ENCODE peak calls at places on chromosomes 13 and 19, in four cellular contexts. Z, Y, S and T are unnamed samples.
A peak's percentile ranks its signal among the peaks of the same experiment; 100 is the strongest.

GRCh38 chr19:12647490-12648071 is 19.0 kb downstream of the MAN2B1 start:
- DNase-seq in Y (no peak), S (no peak), Z (peak; percentile 82), T (peak; percentile 16)

GRCh38 chr13:73284475-73284874 is 225.7 kb downstream of the KLF5 start:
- DNase-seq in Y (no peak), S (no peak), Z (no peak), T (no peak)

GRCh38 chr13:31000889-31001288 is 68.4 kb downstream of the TEX26 start:
- DNase-seq in Y (no peak), S (no peak), Z (no peak), T (no peak)

GRCh38 chr19:7349961-7350711 is 1.4 kb downstream of the ARHGEF18 start:
- DNase-seq in S (peak; percentile 15), Z (no peak), Y (peak; percentile 24), T (no peak)

GRCh38 chr19:51689751-51690358 is 3.3 kb upstream of the SPACA6 start:
- DNase-seq in S (peak; percentile 69), Z (no peak), Y (no peak), T (peak; percentile 24)

GRCh38 chr13:78194904-78195639 is 276.4 kb upstream of the EDNRB start:
- DNase-seq in Z (no peak), S (no peak), Y (no peak), T (no peak)

GRCh38 chr19:3125900-3126524 is 9.8 kb upstream of the GNA15 start:
- DNase-seq in Z (peak; percentile 79), S (peak; percentile 66), Y (peak; percentile 59), T (peak; percentile 47)

GRCh38 chr19:48271531-48272151 is 1.8 kb downstream of the ZNF114 start:
- DNase-seq in S (peak; percentile 61), Z (no peak), Y (no peak), T (peak; percentile 22)

GRCh38 chr19:53849237-53849676 is 18.4 kb upstream of the MYADM start:
- DNase-seq in Y (no peak), Z (no peak), S (no peak), T (peak; percentile 46)

GRCh38 chr13:99217461-99218101 is 16.9 kb downstream of the UBAC2 start:
- DNase-seq in Y (no peak), S (no peak), Z (no peak), T (no peak)

GRCh38 chr19:4584670-4585460 is 25.4 kb upstream of the SEMA6B start:
- DNase-seq in Z (no peak), Y (no peak), S (no peak), T (no peak)

GRCh38 chr13:66689628-66690027 is 540.5 kb downstream of the PCDH9 start:
- DNase-seq in Z (no peak), S (no peak), Y (no peak), T (peak; percentile 36)

GRCh38 chr13:87094646-87095045 is 576.5 kb upstream of the SLITRK5 start:
- DNase-seq in Y (no peak), S (no peak), Z (no peak), T (no peak)

GRCh38 chr19:19204181-19204580 is 967 bp upstream of the NR2C2AP start:
- DNase-seq in S (no peak), Z (no peak), Y (no peak), T (no peak)

GRCh38 chr19:35231956-35232746 is 3.6 kb upstream of the FAM187B start:
- DNase-seq in S (no peak), Z (no peak), Y (no peak), T (no peak)

GRCh38 chr13:30004204-30004603 is 153.8 kb upstream of the UBL3 start:
- DNase-seq in Z (no peak), S (no peak), Y (no peak), T (no peak)

GRCh38 chr13:40974460-40975407 is 44.4 kb downstream of the ELF1 start:
- DNase-seq in S (peak; percentile 71), Y (no peak), Z (no peak), T (peak; percentile 50)

GRCh38 chr13:52026246-52026626 is 1.7 kb downstream of the UTP14C start:
- DNase-seq in Y (no peak), Z (no peak), S (no peak), T (no peak)

GRCh38 chr13:63190742-63191141 is 1775.1 kb upstream of the PCDH20 start:
- DNase-seq in Z (no peak), Y (no peak), S (no peak), T (peak; percentile 77)

GRCh38 chr19:6204866-6205723 is 69.6 kb downstream of the ACSBG2 start:
- DNase-seq in Y (no peak), Z (no peak), S (no peak), T (no peak)

GRCh38 chr19:39194832-39195542 is 1.8 kb upstream of the NCCRP1 start:
- DNase-seq in S (no peak), Y (no peak), Z (no peak), T (no peak)

GRCh38 chr19:51788936-51789795 is 5.8 kb upstream of the FPR3 start:
- DNase-seq in S (no peak), Z (no peak), Y (no peak), T (no peak)

GRCh38 chr13:113178070-113178895 is 19.8 kb downstream of the PROZ start:
- DNase-seq in Z (no peak), S (no peak), Y (no peak), T (peak; percentile 95)

GRCh38 chr19:51891193-51891747 is 3.5 kb upstream of the ZNF577 start:
- DNase-seq in Y (no peak), S (no peak), Z (no peak), T (no peak)

GRCh38 chr19:2552859-2553258 is 76.9 kb downstream of the GADD45B start:
- DNase-seq in S (no peak), Y (no peak), Z (no peak), T (no peak)

GRCh38 chr13:46181799-46182490 is at the start of gene LCP1:
- DNase-seq in Y (peak; percentile 48), S (no peak), Z (peak; percentile 34), T (no peak)

GRCh38 chr19:44856438-44857083 is 10.5 kb downstream of the NECTIN2 start:
- DNase-seq in Z (peak; percentile 56), Y (no peak), S (no peak), T (peak; percentile 48)

GRCh38 chr13:75151081-75151643 is 330.8 kb downstream of the TBC1D4 start:
- DNase-seq in S (no peak), Y (no peak), Z (no peak), T (peak; percentile 89)

GRCh38 chr13:108924154-108924940 is 294.9 kb downstream of the MYO16 start:
- DNase-seq in Y (no peak), S (no peak), Z (no peak), T (peak; percentile 68)

GRCh38 chr19:18833141-18833476 is 1.4 kb downstream of the UPF1 start:
- DNase-seq in Y (no peak), S (no peak), Z (no peak), T (no peak)

GRCh38 chr19:55088021-55088451 is 12.4 kb downstream of the EPS8L1 start:
- DNase-seq in S (no peak), Z (no peak), Y (no peak), T (no peak)
- H3K4me3 ChIP-seq in S (no peak overlapping the region), Z (no peak overlapping the region), Y (no peak overlapping the region), T (no peak overlapping the region)

GRCh38 chr19:41537789-41538188 is 38.2 kb upstream of the CEACAM21 start:
- DNase-seq in S (no peak), Z (no peak), Y (no peak), T (peak; percentile 36)
- TF ChIP-seq CTCF in S (no peak), Z (no peak), Y (no peak), T (peak; percentile 63)

GRCh38 chr19:755063-755462 is 4.2 kb downstream of the MISP start:
- DNase-seq in S (no peak), Z (no peak), Y (no peak), T (no peak)

GRCh38 chr19:750640-751423 is at the start of gene MISP:
- DNase-seq in S (peak; percentile 95), Y (no peak), Z (peak; percentile 84), T (no peak)

GRCh38 chr19:754530-754929 is 3.6 kb downstream of the MISP start:
- DNase-seq in Y (no peak), Z (no peak), S (no peak), T (no peak)

GRCh38 chr19:751501-752341 is 809 bp downstream of the MISP start:
- DNase-seq in Y (no peak), S (peak; percentile 93), Z (peak; percentile 58), T (peak; percentile 85)

DNA sequence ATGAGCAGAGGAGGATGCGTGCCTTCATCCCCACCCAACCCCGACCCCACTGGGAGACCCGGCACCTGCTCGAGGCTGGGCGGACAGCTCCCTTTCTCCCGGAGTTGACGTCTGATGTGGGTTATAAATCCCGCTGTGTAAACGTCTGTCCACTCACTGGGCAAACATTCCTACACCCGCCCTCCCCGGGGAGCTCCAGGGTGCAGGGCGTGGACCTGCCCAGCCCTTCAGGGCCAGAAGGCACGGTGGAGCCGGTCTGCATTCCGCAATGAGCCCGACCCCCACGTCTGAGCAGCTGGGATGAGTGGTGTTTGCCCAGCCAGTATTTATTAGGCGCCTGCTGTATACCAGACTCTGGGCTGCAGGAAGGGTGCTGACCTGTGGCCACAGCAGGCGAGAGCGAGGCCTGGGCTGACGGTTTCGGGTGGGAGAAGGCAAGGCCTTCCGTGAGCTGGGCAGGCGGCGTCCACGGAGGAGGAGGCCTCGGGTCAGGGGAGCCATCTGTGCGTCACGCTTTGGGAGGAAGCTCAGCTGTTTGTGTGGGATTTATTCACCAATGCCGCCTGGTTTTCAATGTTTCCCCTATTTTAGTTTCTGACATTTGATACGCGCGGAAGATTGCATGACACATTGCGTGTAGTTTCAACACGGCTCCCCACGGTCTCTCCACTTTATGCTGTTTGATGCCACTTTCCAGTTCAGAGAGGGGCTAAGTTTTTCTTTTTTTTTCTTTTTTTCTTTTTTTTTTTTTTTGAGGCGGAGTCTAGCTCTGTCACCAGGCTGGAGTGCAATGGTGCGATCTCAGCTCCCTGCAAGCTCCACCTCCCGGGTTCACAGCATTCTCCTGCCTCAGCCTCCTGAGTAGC is 2.0 kb downstream of the MISP start:
- DNase-seq in S (peak; percentile 99), Y (no peak), Z (peak; percentile 85), T (peak; percentile 84)
- H3K4me3 ChIP-seq in S (peak overlapping the region; percentile 14), Y (no peak overlapping the region), Z (peak overlapping the region; percentile 5), T (no peak overlapping the region)

GRCh38 chr13:50691682-50692263 is 151.7 kb downstream of the DLEU7 start:
- DNase-seq in S (no peak), Y (no peak), Z (no peak), T (peak; percentile 48)
- TF ChIP-seq CTCF in S (no peak), Y (no peak), Z (no peak), T (no peak)

GRCh38 chr13:71866173-71867091 is 572 bp downstream of the DACH1 start:
- DNase-seq in Z (peak; percentile 31), S (no peak), Y (no peak), T (peak; percentile 1)

GRCh38 chr13:71864094-71864980 is 2.7 kb downstream of the DACH1 start:
- DNase-seq in Z (no peak), S (no peak), Y (no peak), T (peak; percentile 0)

GRCh38 chr13:71864981-71865857 is 1.8 kb downstream of the DACH1 start:
- DNase-seq in Y (no peak), S (no peak), Z (no peak), T (peak; percentile 1)

GRCh38 chr13:71867101-71867814 is at the start of gene DACH1:
- DNase-seq in Y (no peak), S (peak; percentile 46), Z (peak; percentile 28), T (peak; percentile 58)

DNA sequence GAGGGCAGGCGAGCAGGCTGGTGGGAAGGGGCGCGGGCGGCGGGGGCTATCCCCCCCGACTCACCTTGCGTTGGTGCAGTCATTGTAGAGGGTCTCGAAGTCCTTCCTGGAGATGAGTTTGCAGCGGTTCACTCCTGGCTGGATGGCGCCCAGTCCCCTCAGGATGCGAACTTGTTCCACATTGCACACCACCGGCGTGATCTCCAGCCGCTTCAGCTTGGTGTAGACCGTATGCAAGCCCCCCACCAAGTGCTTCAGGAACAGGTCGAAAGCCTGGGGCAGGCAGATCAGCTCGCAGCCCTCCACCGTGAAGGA is 1.2 kb downstream of the DACH1 start:
- DNase-seq in S (no peak), Z (no peak), Y (no peak), T (no peak)
- H3K4me3 ChIP-seq in S (peak overlapping the region; percentile 47), Z (peak overlapping the region; percentile 56), Y (peak overlapping the region; percentile 35), T (peak overlapping the region; percentile 61)